ENCODE peak calls at places on chromosome X, in five cellular contexts. X is CD8-positive, alpha-beta memory T cell; O is ascending aorta; L is hippocampal formation; G is activated CD4-positive, alpha-beta T cell treated with anti-CD3 and anti-CD28 coated beads for 4 hours. K is an unnamed sample.
A peak's percentile ranks its signal among the peaks of the same experiment; 100 is the strongest.

GRCh38 chrX:1537031-1537715 is at the start of gene P2RY8:
- DNase-seq in X (peak; percentile 86), O (peak; percentile 82), L (no peak), G (peak; percentile 70), K (peak; percentile 83)

GRCh38 chrX:9902651-9903050 is 64.5 kb upstream of the CLDN34 start:
- DNase-seq in X (no peak), O (no peak), L (peak; percentile 34), G (no peak), K (no peak)

GRCh38 chrX:13761606-13762005 is 27.1 kb downstream of the OFD1 start:
- DNase-seq in X (no peak), O (no peak), L (no peak), G (no peak), K (no peak)

GRCh38 chrX:49071877-49072711 is 1.7 kb downstream of the PRAF2 start:
- DNase-seq in X (no peak), O (peak; percentile 89), L (peak; percentile 41), G (no peak), K (no peak)

GRCh38 chrX:48904180-48904579 is 6.5 kb downstream of the PQBP1 start:
- DNase-seq in X (no peak), O (no peak), L (no peak), G (no peak), K (no peak)

GRCh38 chrX:79704325-79704724 is 310.2 kb upstream of the TBX22 start:
- DNase-seq in X (no peak), O (no peak), L (no peak), G (no peak), K (no peak)

GRCh38 chrX:53684415-53685192 is 1.9 kb downstream of the HUWE1 start:
- DNase-seq in X (no peak), O (no peak), L (no peak), G (no peak), K (no peak)

GRCh38 chrX:41033299-41033698 is 51.9 kb upstream of the USP9X start:
- DNase-seq in X (no peak), O (no peak), L (no peak), G (no peak), K (no peak)

GRCh38 chrX:128436397-128437103 is 384.3 kb upstream of the ACTRT1 start:
- DNase-seq in X (no peak), O (no peak), L (no peak), G (no peak), K (no peak)

GRCh38 chrX:15790766-15791380 is 589 bp downstream of the ZRSR2 start:
- DNase-seq in X (no peak), O (no peak), L (no peak), G (peak; percentile 12), K (no peak)

GRCh38 chrX:43655151-43655676 is 885 bp upstream of the MAOA start:
- DNase-seq in X (peak; percentile 51), O (peak; percentile 67), L (peak; percentile 43), G (peak; percentile 6), K (peak; percentile 17)

GRCh38 chrX:107718156-107718621 is 57.4 kb downstream of the TSC22D3 start:
- DNase-seq in X (peak; percentile 82), O (peak; percentile 94), L (peak; percentile 18), G (peak; percentile 82), K (peak; percentile 60)

GRCh38 chrX:40104649-40105015 is 6.9 kb upstream of the BCOR start:
- DNase-seq in X (peak; percentile 48), O (peak; percentile 85), L (no peak), G (no peak), K (peak; percentile 24)

GRCh38 chrX:1597345-1598020 is 6.1 kb downstream of the AKAP17A start:
- DNase-seq in X (no peak), O (no peak), L (no peak), G (no peak), K (no peak)

GRCh38 chrX:15678339-15678738 is 13.7 kb upstream of the CLTRN start:
- DNase-seq in X (no peak), O (no peak), L (no peak), G (no peak), K (no peak)

GRCh38 chrX:79161655-79162054 is 17.2 kb downstream of the GPR174 start:
- DNase-seq in X (peak; percentile 78), O (no peak), L (no peak), G (peak; percentile 41), K (peak; percentile 58)

GRCh38 chrX:46325312-46325877 is 219.8 kb downstream of the ZNF674 start:
- DNase-seq in X (no peak), O (peak; percentile 73), L (no peak), G (peak; percentile 64), K (no peak)

GRCh38 chrX:155086202-155086840 is 15.0 kb downstream of the BRCC3 start:
- DNase-seq in X (peak; percentile 53), O (no peak), L (no peak), G (peak; percentile 50), K (peak; percentile 26)

GRCh38 chrX:155065035-155065734 is 5.8 kb downstream of the CMC4 start:
- DNase-seq in X (no peak), O (no peak), L (no peak), G (no peak), K (no peak)

K was measured in naive B cell.